ENCODE peak calls at places on chromosomes 5 and 9, in eight cellular contexts. T is SJCRH30, H is psoas muscle, P is neuronal stem cell, I is keratinocyte, Y is right lobe of liver, R is colonic mucosa, G is uterus. M is an unnamed sample.

GRCh38 chr5:31366941-31367340 is 165.0 kb downstream of the DROSHA start:
- DNase-seq in T (no peak), I (no peak), G (no peak), P (no peak), R (no peak), H (no peak), Y (no peak), M (no peak)

GRCh38 chr5:99019812-99020697 is 91.2 kb upstream of the CHD1 start:
- DNase-seq in I (no peak), T (peak), G (no peak), P (no peak), H (no peak), Y (no peak), R (peak), M (no peak)

GRCh38 chr9:124770359-124771020 is 621 bp downstream of the NR6A1 start:
- DNase-seq in P (no peak), G (no peak), H (peak), I (no peak), Y (peak), R (peak), T (peak), M (peak)

GRCh38 chr5:137344723-137345322 is 154.3 kb downstream of the SPOCK1 start:
- DNase-seq in H (no peak), I (no peak), G (no peak), P (peak), R (peak), T (peak), Y (no peak), M (no peak)

GRCh38 chr5:88883059-88883565 is at the start of gene MEF2C:
- DNase-seq in Y (peak), G (peak), T (peak), H (peak), R (peak), I (no peak), P (peak), M (peak)

GRCh38 chr5:133709074-133709676 is 96.8 kb upstream of the FSTL4 start:
- DNase-seq in T (peak), I (no peak), Y (no peak), H (no peak), R (no peak), G (no peak), P (no peak), M (no peak)

GRCh38 chr5:152844713-152845112 is 439.6 kb upstream of the NMUR2 start:
- DNase-seq in T (no peak), R (no peak), G (no peak), P (no peak), H (no peak), I (no peak), Y (no peak), M (no peak)

GRCh38 chr5:9194509-9194908 is 351.4 kb downstream of the SEMA5A start:
- DNase-seq in G (no peak), T (no peak), Y (no peak), I (no peak), R (no peak), P (no peak), H (no peak), M (no peak)

GRCh38 chr5:166509085-166509484 is 1782.4 kb upstream of the WWC1 start:
- DNase-seq in G (no peak), H (no peak), P (peak), R (no peak), I (no peak), Y (no peak), T (peak), M (no peak)

GRCh38 chr5:105812356-105812755 is 1858.4 kb downstream of the EFNA5 start:
- DNase-seq in T (no peak), Y (no peak), G (no peak), H (no peak), P (no peak), R (no peak), I (no peak), M (no peak)

GRCh38 chr5:160199410-160199911 is 29.8 kb upstream of the FABP6 start:
- DNase-seq in Y (peak), R (peak), I (no peak), G (peak), P (peak), T (peak), H (peak), M (peak)

GRCh38 chr9:95461448-95462381 is 55.1 kb downstream of the PTCH1 start:
- DNase-seq in I (no peak), H (no peak), P (no peak), Y (no peak), T (peak), G (no peak), R (no peak), M (no peak)

GRCh38 chr9:132163457-132163875 is 1.6 kb downstream of the NTNG2 start:
- DNase-seq in H (no peak), G (no peak), T (no peak), Y (no peak), R (no peak), I (no peak), P (no peak), M (no peak)
- H3K4me3 ChIP-seq in H (peak), G (no peak), T (peak), Y (peak), R (peak), I (no peak), P (no peak), M (peak)

GRCh38 chr5:142397178-142397577 is 72.4 kb upstream of the SPRY4 start:
- DNase-seq in P (no peak), G (no peak), Y (no peak), T (no peak), H (no peak), R (no peak), I (no peak), M (no peak)
- H3K27ac ChIP-seq in P (no peak), G (no peak), Y (no peak), T (no peak), H (no peak), R (no peak), I (no peak), M (no peak)

DNA sequence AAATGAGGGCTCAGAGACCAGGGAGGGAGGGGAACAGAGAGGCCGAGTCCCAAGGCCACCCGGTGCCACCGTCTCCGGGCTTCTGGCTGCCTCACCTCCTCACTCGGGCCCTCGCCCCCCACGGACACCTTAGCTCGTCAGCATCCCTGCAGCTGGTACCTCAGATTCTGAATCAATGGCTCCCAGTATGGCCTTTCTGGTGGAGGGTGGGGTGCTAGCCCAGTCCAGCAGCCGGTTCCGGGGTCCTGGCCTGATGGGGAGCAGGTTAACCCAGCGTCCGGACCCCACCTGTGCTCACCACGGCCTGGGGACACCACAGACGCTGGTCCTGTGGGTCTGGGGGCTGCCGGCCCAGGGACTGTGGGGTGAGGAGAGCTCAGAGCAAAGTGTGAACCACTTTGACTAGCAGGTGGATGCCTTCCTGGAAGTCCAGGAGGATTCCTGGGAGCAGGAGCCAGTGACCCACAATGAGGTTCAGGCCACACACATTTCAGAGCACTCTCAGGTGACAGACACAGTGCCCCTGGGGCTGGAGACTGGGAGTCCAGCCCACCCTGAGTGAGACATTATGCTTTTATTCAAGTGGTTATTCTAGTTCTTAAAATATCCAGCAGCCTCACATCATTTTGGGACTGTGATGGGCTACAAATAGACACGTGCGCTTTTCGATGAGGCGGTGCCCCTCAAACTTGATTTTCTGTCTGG is 53.3 kb downstream of the AHRR start:
- DNase-seq in Y (peak), R (peak), P (no peak), T (no peak), H (no peak), G (peak), I (no peak), M (peak)
- H3K4me3 ChIP-seq in Y (no peak), R (no peak), P (no peak), T (no peak), H (no peak), G (no peak), I (no peak), M (no peak)

DNA sequence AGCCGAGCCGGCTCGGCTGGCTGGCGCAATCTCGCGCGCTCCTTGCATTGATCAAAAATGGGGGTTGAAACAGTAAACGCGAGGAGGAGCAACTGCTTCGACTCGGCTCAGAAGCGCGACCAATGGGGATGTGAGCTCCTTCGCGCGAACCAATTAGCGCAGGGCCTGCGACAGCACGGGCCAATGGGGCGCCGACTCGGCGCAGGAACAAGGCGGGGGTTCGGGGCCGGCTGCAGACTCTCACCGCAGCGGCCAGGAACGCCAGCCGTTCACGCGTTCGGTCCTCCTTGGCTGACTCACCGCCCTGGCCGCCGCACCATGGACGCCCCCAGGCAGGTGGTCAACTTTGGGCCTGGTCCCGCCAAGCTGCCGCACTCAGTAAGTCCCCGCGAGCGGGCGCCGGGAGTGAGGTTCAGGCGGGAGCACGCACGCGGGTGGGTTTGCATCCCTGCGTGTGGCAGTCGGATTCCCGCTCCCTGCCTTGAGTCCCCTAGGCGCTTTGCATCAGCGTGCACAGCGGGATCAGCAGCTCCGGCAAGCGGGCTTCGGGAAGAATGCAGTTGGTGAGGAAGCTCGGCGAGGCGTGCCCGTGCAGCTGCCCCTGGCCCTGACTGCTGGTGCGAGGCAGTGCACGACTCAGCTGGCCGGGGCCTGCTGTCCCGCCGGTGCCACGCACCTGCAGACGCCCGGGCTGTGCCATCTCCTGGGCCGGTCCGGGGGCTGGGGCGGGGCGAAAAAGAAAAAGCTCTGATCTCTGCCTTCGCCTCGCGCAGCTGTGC is at the start of gene PSAT1:
- DNase-seq in R (peak), Y (peak), I (peak), H (peak), T (peak), P (peak), G (peak), M (peak)
- H3K27ac ChIP-seq in R (no peak), Y (peak), I (peak), H (no peak), T (peak), P (peak), G (no peak), M (no peak)

DNA sequence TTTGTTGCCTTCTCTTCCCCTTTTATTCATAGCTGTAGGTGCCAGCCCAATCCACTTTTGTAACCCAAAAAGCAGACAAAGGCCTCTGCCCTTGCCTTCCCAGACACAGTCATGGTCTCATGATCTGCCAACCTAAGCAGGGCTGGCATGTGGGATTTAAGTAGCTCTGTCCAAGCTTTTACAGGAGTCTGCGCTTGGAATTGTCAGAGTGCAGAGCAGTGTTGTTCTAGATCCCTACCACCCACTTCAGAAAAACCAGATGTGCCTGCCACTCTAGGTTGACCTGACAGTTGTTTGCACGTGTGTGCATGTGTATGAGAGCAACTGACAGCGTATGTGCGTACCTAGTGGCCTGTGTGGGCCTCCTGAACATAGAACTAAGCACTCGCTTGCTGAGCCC is 87.8 kb upstream of the SPRY4 start:
- DNase-seq in H (no peak), P (no peak), G (no peak), R (no peak), I (no peak), Y (no peak), T (peak), M (no peak)
- H3K4me3 ChIP-seq in H (no peak), P (no peak), G (no peak), R (no peak), I (no peak), Y (no peak), T (no peak), M (no peak)

DNA sequence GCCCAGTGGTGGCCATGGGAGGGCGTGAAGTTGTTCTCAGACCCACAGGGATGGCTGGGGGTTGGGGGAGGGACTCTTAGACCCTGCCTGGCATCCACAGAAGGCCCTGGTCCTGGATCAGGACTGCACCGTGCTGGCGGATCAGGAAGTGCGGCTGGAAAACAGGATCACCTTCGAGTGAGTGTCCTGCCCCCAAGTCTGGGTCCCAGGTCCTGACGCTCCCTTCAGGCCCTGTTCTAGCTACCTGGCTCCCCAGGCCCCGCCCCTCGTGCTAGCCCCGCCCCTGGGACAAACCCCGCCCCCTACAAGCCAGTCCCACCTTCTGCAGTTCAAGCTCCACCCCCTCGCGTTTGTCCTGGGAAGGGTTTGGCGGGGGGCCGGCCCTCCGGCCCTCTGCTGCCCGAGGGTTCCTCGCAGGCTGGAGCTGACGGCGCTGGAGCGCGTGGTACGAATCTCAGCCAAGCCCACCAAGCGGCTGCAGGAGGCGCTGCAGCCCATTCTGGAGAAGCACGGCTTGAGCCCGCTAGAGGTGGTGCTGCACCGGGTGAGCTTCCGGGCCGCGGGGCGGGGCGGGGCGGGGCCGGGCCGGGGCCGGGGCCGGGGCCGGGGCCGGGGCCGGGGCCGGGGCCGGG is 12.9 kb downstream of the RGS14 start:
- DNase-seq in I (peak), P (peak), Y (peak), H (peak), R (peak), G (peak), T (peak), M (peak)
- H3K27ac ChIP-seq in I (no peak), P (peak), Y (peak), H (peak), R (no peak), G (no peak), T (no peak), M (no peak)

DNA sequence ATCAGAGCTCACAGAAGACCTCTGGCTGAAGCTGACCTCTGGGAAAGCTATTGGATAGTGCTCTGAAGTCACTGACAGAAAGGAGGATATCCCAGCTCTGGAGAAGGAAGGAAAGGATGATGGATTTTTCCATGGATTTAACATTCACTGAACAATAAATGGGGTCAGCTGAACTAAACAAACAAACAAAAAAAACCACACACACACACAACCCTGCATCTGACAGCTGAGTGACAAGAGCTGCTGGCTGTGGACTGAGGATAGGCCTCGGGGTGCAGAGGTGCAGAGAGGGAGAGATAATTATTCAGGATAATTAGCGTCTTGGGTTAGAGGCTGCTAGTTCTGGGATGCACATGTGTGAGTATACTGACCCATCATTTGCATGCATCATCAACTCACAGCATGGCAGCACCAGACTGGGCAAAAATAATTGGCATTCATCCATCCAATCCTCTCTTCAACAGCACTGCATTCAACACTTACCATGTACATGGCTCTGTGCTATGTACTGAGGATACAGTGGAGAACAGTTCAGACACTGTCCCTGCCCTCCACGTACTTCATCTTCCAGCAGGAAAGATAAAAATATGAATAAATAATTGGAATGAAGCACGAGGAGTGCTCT is 131.4 kb upstream of the TRIM32 start:
- DNase-seq in R (no peak), P (no peak), T (peak), I (no peak), G (no peak), H (no peak), Y (no peak), M (no peak)
- H3K4me3 ChIP-seq in R (no peak), P (no peak), T (no peak), I (no peak), G (no peak), H (no peak), Y (no peak), M (no peak)

GRCh38 chr9:100106616-100107015 is 7.6 kb downstream of the INVS start:
- DNase-seq in H (no peak), I (no peak), Y (no peak), G (no peak), T (no peak), R (no peak), P (no peak), M (no peak)

GRCh38 chr9:100105861-100106260 is 6.8 kb downstream of the INVS start:
- DNase-seq in P (no peak), Y (no peak), H (no peak), I (no peak), T (no peak), G (no peak), R (no peak), M (no peak)

GRCh38 chr9:100112677-100113336 is 13.8 kb downstream of the INVS start:
- DNase-seq in Y (no peak), R (no peak), G (no peak), H (no peak), T (no peak), I (no peak), P (no peak), M (no peak)

GRCh38 chr9:100111235-100111634 is 12.2 kb downstream of the INVS start:
- DNase-seq in T (peak), H (peak), R (peak), P (no peak), G (peak), Y (peak), I (no peak), M (peak)

GRCh38 chr9:100108572-100108971 is 9.5 kb downstream of the INVS start:
- DNase-seq in H (no peak), G (no peak), Y (no peak), I (no peak), T (no peak), R (no peak), P (no peak), M (no peak)
- H3K27ac ChIP-seq in H (no peak), G (no peak), Y (no peak), I (no peak), T (no peak), R (no peak), P (no peak), M (no peak)

GRCh38 chr9:89893886-89894285 is 289.1 kb downstream of the GADD45G start:
- DNase-seq in P (no peak), I (no peak), G (no peak), Y (no peak), H (no peak), T (no peak), R (no peak), M (no peak)

GRCh38 chr9:89891221-89892052 is 286.6 kb downstream of the GADD45G start:
- DNase-seq in R (no peak), H (no peak), T (no peak), G (peak), I (no peak), P (no peak), Y (peak), M (no peak)

GRCh38 chr9:89890326-89890980 is 285.6 kb downstream of the GADD45G start:
- DNase-seq in H (no peak), Y (no peak), I (no peak), P (no peak), R (no peak), T (no peak), G (no peak), M (peak)

GRCh38 chr9:89892053-89892419 is 287.2 kb downstream of the GADD45G start:
- DNase-seq in H (no peak), I (no peak), Y (no peak), T (no peak), P (no peak), G (no peak), R (no peak), M (no peak)

GRCh38 chr9:89892920-89893319 is 288.1 kb downstream of the GADD45G start:
- DNase-seq in I (no peak), G (no peak), T (no peak), Y (no peak), R (no peak), P (no peak), H (no peak), M (no peak)
- H3K4me3 ChIP-seq in I (no peak), G (no peak), T (no peak), Y (no peak), R (no peak), P (no peak), H (no peak), M (no peak)

M was measured in aorta.